ENCODE peak calls at places on chromosomes 12 and 14, in four cellular contexts. F is suprapubic skin, G is tibial nerve, W is stomach. H is an unnamed sample.

GRCh38 chr14:36663404-36664321 is 2.0 kb downstream of the PAX9 start:
- DNase-seq in W (no peak), F (no peak), G (no peak), H (no peak)

GRCh38 chr14:100692859-100693558 is 33.7 kb upstream of the DLK1 start:
- DNase-seq in G (no peak), W (no peak), F (no peak), H (no peak)

GRCh38 chr12:104596128-104596799 is 139.5 kb downstream of the CHST11 start:
- DNase-seq in F (no peak), W (no peak), G (no peak), H (peak; percentile 74)

GRCh38 chr12:110505332-110505731 is 3.2 kb downstream of the RAD9B start:
- DNase-seq in W (no peak), F (no peak), G (no peak), H (no peak)

GRCh38 chr14:21675566-21675965 is 1.9 kb upstream of the OR4E1 start:
- DNase-seq in F (no peak), G (no peak), W (no peak), H (no peak)

GRCh38 chr14:47009615-47010014 is 358.0 kb upstream of the RPL10L start:
- DNase-seq in G (no peak), W (no peak), F (no peak), H (no peak)

GRCh38 chr12:2998789-2999264 is 39.6 kb downstream of the TEAD4 start:
- DNase-seq in W (no peak), G (no peak), F (no peak), H (no peak)

GRCh38 chr14:95609398-95609990 is 74.6 kb downstream of the GLRX5 start:
- DNase-seq in F (no peak), W (peak; percentile 51), G (no peak), H (no peak)

GRCh38 chr12:4653257-4653656 is 4.3 kb downstream of the NDUFA9 start:
- DNase-seq in G (no peak), F (no peak), W (no peak), H (no peak)

GRCh38 chr14:100680439-100681051 is 46.1 kb upstream of the DLK1 start:
- DNase-seq in W (no peak), G (no peak), F (no peak), H (no peak)

GRCh38 chr12:56202366-56202765 is 13.1 kb upstream of the SMARCC2 start:
- DNase-seq in F (no peak), W (no peak), G (no peak), H (no peak)

GRCh38 chr14:47715330-47715729 is 39.9 kb upstream of the MDGA2 start:
- DNase-seq in F (no peak), W (no peak), G (no peak), H (no peak)

GRCh38 chr14:72714094-72714493 is 179.8 kb downstream of the DPF3 start:
- DNase-seq in F (no peak), W (no peak), G (no peak), H (no peak)

GRCh38 chr12:25249951-25250738 is 584 bp downstream of the KRAS start:
- DNase-seq in F (peak; percentile 83), G (peak; percentile 23), W (peak; percentile 62), H (peak; percentile 92)

GRCh38 chr14:103898204-103898603 is 30.1 kb upstream of the TDRD9 start:
- DNase-seq in W (no peak), F (no peak), G (no peak), H (no peak)

GRCh38 chr14:52536269-52536668 is 16.0 kb downstream of the TXNDC16 start:
- DNase-seq in G (no peak), W (no peak), F (no peak), H (no peak)

GRCh38 chr14:52527052-52527451 is 25.3 kb downstream of the TXNDC16 start:
- DNase-seq in G (no peak), F (no peak), W (no peak), H (no peak)

DNA sequence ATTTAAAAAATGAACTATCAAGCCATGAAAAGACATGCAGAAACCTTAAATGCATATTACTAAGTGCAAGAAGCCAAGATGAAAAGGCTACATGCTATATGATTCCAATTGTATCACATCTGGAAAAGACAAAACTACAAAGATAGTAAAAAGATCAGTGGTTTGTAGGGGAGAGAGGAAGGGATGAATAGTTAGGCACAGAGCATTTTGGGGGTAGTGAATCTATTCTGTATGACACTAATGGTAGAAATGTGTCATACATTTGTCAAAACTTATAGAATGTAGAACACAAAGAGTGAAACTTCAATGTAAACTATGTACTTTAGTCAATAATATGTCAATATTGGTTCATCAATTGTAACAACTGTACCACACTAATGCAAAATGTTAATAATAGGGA is 20.8 kb downstream of the TXNDC16 start:
- DNase-seq in F (no peak), G (no peak), W (no peak), H (no peak)
- H3K4me3 ChIP-seq in F (no peak overlapping the region), G (no peak overlapping the region), W (no peak overlapping the region), H (no peak overlapping the region)

DNA sequence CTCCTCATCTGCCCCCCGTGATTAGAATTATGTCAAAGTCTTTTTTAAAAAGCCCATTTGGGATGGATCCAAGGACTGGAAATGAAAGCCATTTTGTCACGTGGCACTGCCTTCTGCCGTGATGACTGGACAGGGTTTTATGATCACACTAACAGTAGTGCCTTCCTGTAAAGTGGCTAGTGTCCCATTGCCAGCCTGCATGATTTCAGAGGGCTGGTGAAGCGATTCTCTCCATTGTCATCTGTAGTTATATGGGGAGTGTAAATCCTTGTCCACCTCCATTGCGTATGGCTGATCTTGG is 37.6 kb downstream of the CFAP251 start:
- DNase-seq in W (no peak), F (no peak), G (no peak), H (no peak)
- TF ChIP-seq POLR2A in W (no peak), F (no peak), G (no peak), H (no peak)

GRCh38 chr12:62948123-62948522 is 13.2 kb upstream of the PPM1H start:
- DNase-seq in F (no peak), W (no peak), G (no peak), H (no peak)
- H3K4me3 ChIP-seq in F (no peak overlapping the region), W (no peak overlapping the region), G (no peak overlapping the region), H (no peak overlapping the region)

DNA sequence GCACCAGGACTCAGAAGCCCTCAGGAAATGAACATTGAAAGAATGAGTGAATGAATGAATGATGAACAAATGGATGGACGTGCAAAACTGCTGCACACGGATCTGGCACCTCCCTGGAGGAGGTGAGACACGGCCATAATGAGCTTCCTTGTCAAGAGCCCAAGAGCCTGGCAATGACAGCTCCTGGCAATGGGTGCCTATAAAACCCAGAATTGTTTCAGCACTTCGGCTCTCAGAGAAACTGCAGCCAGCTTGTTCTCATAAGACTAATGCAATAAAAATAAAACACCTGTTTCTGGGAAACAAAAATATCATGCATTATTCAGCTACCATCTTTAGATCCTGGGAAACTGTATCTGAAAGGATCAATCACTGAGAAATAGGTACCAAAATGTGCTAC is 200.5 kb upstream of the SFSWAP start:
- DNase-seq in W (no peak), F (no peak), G (no peak), H (peak; percentile 15)
- TF ChIP-seq POLR2A in W (no peak), F (no peak), G (no peak), H (no peak)

GRCh38 chr14:92931681-92932447 is 8.9 kb downstream of the CHGA start:
- DNase-seq in F (no peak), G (no peak), W (no peak), H (no peak)

GRCh38 chr14:92928258-92928629 is 5.3 kb downstream of the CHGA start:
- DNase-seq in G (no peak), F (no peak), W (no peak), H (no peak)

GRCh38 chr14:92930737-92931602 is 8.0 kb downstream of the CHGA start:
- DNase-seq in F (no peak), G (no peak), W (no peak), H (no peak)

GRCh38 chr14:92928961-92929688 is 6.2 kb downstream of the CHGA start:
- DNase-seq in F (no peak), G (no peak), W (no peak), H (no peak)

DNA sequence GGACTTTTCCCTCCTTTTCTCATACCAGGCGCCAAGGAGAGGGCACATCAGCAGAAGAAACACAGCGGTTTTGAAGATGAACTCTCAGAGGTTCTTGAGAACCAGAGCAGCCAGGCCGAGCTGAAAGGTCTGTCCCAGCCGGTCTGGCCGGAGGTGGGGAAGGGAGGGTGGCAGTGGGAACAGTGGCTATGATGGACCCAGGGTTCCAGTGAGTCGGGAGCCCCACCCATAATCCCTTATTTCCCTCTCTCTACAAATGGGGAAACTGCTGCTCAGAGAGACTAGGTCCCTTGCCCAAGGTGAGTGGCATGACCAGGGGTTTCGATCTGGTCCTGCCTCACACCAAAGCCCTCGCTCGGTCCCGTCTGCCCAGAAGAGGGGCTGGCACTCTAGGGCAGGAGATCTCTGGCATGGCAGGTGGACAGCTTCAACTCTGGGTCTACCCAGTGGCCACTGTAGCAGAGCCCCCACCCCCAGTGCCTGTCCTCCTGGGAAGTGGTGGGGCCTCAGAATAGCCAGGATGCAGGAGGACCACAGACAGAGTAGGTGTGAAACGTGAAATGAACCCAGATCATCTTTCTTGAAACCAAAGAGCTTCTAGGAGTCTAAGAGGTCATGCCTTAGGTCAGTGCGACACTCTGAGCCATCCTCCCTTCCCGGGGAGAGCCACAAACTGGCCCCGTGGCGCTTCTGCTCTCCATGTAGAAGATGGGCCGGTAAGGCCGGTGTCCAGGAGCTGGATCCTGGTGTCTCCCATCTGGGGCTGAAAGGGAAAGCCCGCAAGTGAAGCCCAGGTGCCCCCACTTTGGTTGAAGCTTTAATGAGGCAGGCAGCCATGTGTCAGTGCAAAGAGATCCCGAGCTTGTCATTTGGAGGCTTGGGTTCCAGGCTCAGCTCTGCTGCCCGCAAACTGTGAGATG is 7.0 kb downstream of the CHGA start:
- DNase-seq in W (no peak), F (no peak), G (no peak), H (no peak)
- H3K4me3 ChIP-seq in W (no peak overlapping the region), F (no peak overlapping the region), G (no peak overlapping the region), H (no peak overlapping the region)

GRCh38 chr12:120956579-120957360 is 21.6 kb upstream of the HNF1A start:
- DNase-seq in W (no peak), F (no peak), G (no peak), H (no peak)
- TF ChIP-seq POLR2A in W (no peak), F (no peak), G (no peak), H (no peak)

DNA sequence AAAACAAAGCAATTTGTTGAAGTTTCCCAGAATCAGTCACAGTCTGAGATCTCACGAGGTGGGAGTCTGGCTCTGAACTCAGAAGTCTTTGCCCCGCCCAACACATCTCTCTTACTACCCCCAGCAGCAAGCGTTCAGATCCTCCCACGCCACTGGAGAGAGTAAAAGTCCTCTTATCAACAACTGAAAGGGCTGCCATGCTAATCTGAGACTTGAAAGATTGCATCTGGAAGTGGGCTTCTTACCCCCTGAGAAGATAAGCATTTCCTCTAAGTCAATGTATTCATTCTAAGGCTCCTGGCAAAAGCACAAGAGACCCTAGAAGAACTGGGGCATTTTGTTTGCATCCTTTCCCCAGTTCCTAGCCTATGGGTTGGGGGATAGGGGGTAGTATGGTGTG is 34.1 kb upstream of the STON2 start:
- DNase-seq in G (no peak), W (no peak), F (no peak), H (no peak)
- H3K4me3 ChIP-seq in G (no peak overlapping the region), W (no peak overlapping the region), F (no peak overlapping the region), H (no peak overlapping the region)

H was measured in lower leg skin.